ENCODE peak calls at places on chromosomes 6 and 20, in eight cellular contexts. One of them, this sample, is unnamed.

GRCh38 chr6:90216081-90216977 is 80.3 kb downstream of the BACH2 start:
- DNase-seq in AG10803: peak
- DNase-seq in choroid plexus epithelial cell: peak
- DNase-seq in CD8-positive, alpha-beta T cell: peak
- DNase-seq in endodermal cell: peak
- DNase-seq in neural crest cell: no peak
- DNase-seq in Caco-2: no peak
- DNase-seq in SK-N-SH: no peak
- DNase-seq in this sample: peak

GRCh38 chr20:59253779-59254319 is 46.6 kb upstream of the EDN3 start:
- DNase-seq in Caco-2: no peak
- DNase-seq in neural crest cell: no peak
- DNase-seq in AG10803: no peak
- DNase-seq in choroid plexus epithelial cell: no peak
- DNase-seq in endodermal cell: no peak
- DNase-seq in CD8-positive, alpha-beta T cell: peak
- DNase-seq in SK-N-SH: peak
- DNase-seq in this sample: no peak

GRCh38 chr6:95087394-95088097 is 489.8 kb upstream of the MANEA start:
- DNase-seq in SK-N-SH: peak
- DNase-seq in endodermal cell: no peak
- DNase-seq in Caco-2: no peak
- DNase-seq in choroid plexus epithelial cell: peak
- DNase-seq in CD8-positive, alpha-beta T cell: no peak
- DNase-seq in neural crest cell: no peak
- DNase-seq in AG10803: peak
- DNase-seq in this sample: no peak

GRCh38 chr6:36998723-36999466 is 6.6 kb upstream of the FGD2 start:
- DNase-seq in SK-N-SH: peak
- DNase-seq in Caco-2: no peak
- DNase-seq in choroid plexus epithelial cell: no peak
- DNase-seq in CD8-positive, alpha-beta T cell: no peak
- DNase-seq in endodermal cell: no peak
- DNase-seq in AG10803: no peak
- DNase-seq in neural crest cell: no peak
- DNase-seq in this sample: no peak

GRCh38 chr6:130296854-130297253 is 69.0 kb upstream of the TMEM200A start:
- DNase-seq in Caco-2: no peak
- DNase-seq in endodermal cell: peak
- DNase-seq in choroid plexus epithelial cell: peak
- DNase-seq in neural crest cell: no peak
- DNase-seq in AG10803: no peak
- DNase-seq in CD8-positive, alpha-beta T cell: no peak
- DNase-seq in SK-N-SH: no peak
- DNase-seq in this sample: no peak

GRCh38 chr6:39327516-39327915 is 5.0 kb upstream of the KCNK16 start:
- DNase-seq in endodermal cell: no peak
- DNase-seq in AG10803: no peak
- DNase-seq in SK-N-SH: peak
- DNase-seq in neural crest cell: no peak
- DNase-seq in Caco-2: no peak
- DNase-seq in CD8-positive, alpha-beta T cell: no peak
- DNase-seq in choroid plexus epithelial cell: no peak
- DNase-seq in this sample: no peak

GRCh38 chr6:144219056-144219685 is 66.0 kb upstream of the UTRN start:
- DNase-seq in CD8-positive, alpha-beta T cell: no peak
- DNase-seq in neural crest cell: no peak
- DNase-seq in AG10803: peak
- DNase-seq in Caco-2: no peak
- DNase-seq in choroid plexus epithelial cell: peak
- DNase-seq in SK-N-SH: peak
- DNase-seq in endodermal cell: no peak
- DNase-seq in this sample: no peak

GRCh38 chr20:17566345-17566744 is 3.5 kb upstream of the DSTN start:
- DNase-seq in choroid plexus epithelial cell: no peak
- DNase-seq in AG10803: no peak
- DNase-seq in SK-N-SH: no peak
- DNase-seq in neural crest cell: no peak
- DNase-seq in CD8-positive, alpha-beta T cell: no peak
- DNase-seq in endodermal cell: no peak
- DNase-seq in Caco-2: no peak
- DNase-seq in this sample: no peak

GRCh38 chr20:57066126-57066900 is 200.1 kb downstream of the BMP7 start:
- DNase-seq in choroid plexus epithelial cell: peak
- DNase-seq in SK-N-SH: no peak
- DNase-seq in Caco-2: peak
- DNase-seq in AG10803: peak
- DNase-seq in endodermal cell: no peak
- DNase-seq in CD8-positive, alpha-beta T cell: no peak
- DNase-seq in neural crest cell: no peak
- DNase-seq in this sample: peak

GRCh38 chr6:99341862-99342455 is 7.5 kb downstream of the FAXC start:
- DNase-seq in CD8-positive, alpha-beta T cell: no peak
- DNase-seq in neural crest cell: no peak
- DNase-seq in Caco-2: no peak
- DNase-seq in SK-N-SH: no peak
- DNase-seq in choroid plexus epithelial cell: no peak
- DNase-seq in endodermal cell: no peak
- DNase-seq in AG10803: no peak
- DNase-seq in this sample: no peak

GRCh38 chr20:34163316-34163715 is 51.3 kb upstream of the EIF2S2 start:
- DNase-seq in CD8-positive, alpha-beta T cell: no peak
- DNase-seq in choroid plexus epithelial cell: no peak
- DNase-seq in neural crest cell: no peak
- DNase-seq in endodermal cell: no peak
- DNase-seq in Caco-2: no peak
- DNase-seq in SK-N-SH: no peak
- DNase-seq in AG10803: no peak
- DNase-seq in this sample: no peak

GRCh38 chr6:40391086-40391485 is 196.1 kb downstream of the LRFN2 start:
- DNase-seq in neural crest cell: no peak
- DNase-seq in endodermal cell: peak
- DNase-seq in Caco-2: no peak
- DNase-seq in SK-N-SH: no peak
- DNase-seq in choroid plexus epithelial cell: no peak
- DNase-seq in AG10803: no peak
- DNase-seq in CD8-positive, alpha-beta T cell: no peak
- DNase-seq in this sample: no peak

GRCh38 chr6:164166515-164166914 is 752.0 kb downstream of the QKI start:
- DNase-seq in endodermal cell: no peak
- DNase-seq in neural crest cell: no peak
- DNase-seq in SK-N-SH: no peak
- DNase-seq in AG10803: no peak
- DNase-seq in Caco-2: no peak
- DNase-seq in CD8-positive, alpha-beta T cell: no peak
- DNase-seq in choroid plexus epithelial cell: no peak
- DNase-seq in this sample: no peak

GRCh38 chr20:4563534-4563933 is 158.2 kb upstream of the PRND start:
- DNase-seq in endodermal cell: peak
- DNase-seq in SK-N-SH: no peak
- DNase-seq in CD8-positive, alpha-beta T cell: no peak
- DNase-seq in Caco-2: peak
- DNase-seq in AG10803: peak
- DNase-seq in choroid plexus epithelial cell: peak
- DNase-seq in neural crest cell: peak
- DNase-seq in this sample: no peak

GRCh38 chr20:49559411-49560081 is 8.4 kb downstream of the PTGIS start:
- DNase-seq in neural crest cell: no peak
- DNase-seq in Caco-2: peak
- DNase-seq in CD8-positive, alpha-beta T cell: no peak
- DNase-seq in SK-N-SH: no peak
- DNase-seq in endodermal cell: peak
- DNase-seq in choroid plexus epithelial cell: no peak
- DNase-seq in AG10803: peak
- DNase-seq in this sample: no peak

GRCh38 chr6:15577550-15578171 is 85.2 kb downstream of the DTNBP1 start:
- DNase-seq in CD8-positive, alpha-beta T cell: no peak
- DNase-seq in endodermal cell: no peak
- DNase-seq in Caco-2: no peak
- DNase-seq in choroid plexus epithelial cell: no peak
- DNase-seq in neural crest cell: no peak
- DNase-seq in SK-N-SH: no peak
- DNase-seq in AG10803: no peak
- DNase-seq in this sample: no peak

GRCh38 chr20:3655032-3655405 is 8.2 kb downstream of the GFRA4 start:
- DNase-seq in choroid plexus epithelial cell: no peak
- DNase-seq in CD8-positive, alpha-beta T cell: no peak
- DNase-seq in endodermal cell: no peak
- DNase-seq in AG10803: no peak
- DNase-seq in SK-N-SH: no peak
- DNase-seq in Caco-2: no peak
- DNase-seq in neural crest cell: no peak
- DNase-seq in this sample: no peak

GRCh38 chr6:44487611-44488010 is 100.1 kb downstream of the CDC5L start:
- DNase-seq in endodermal cell: no peak
- DNase-seq in Caco-2: no peak
- DNase-seq in CD8-positive, alpha-beta T cell: no peak
- DNase-seq in neural crest cell: no peak
- DNase-seq in AG10803: peak
- DNase-seq in SK-N-SH: no peak
- DNase-seq in choroid plexus epithelial cell: no peak
- DNase-seq in this sample: no peak
- TF ChIP-seq CTCF in endodermal cell: no peak
- TF ChIP-seq CTCF in Caco-2: no peak
- TF ChIP-seq CTCF in CD8-positive, alpha-beta T cell: no peak
- TF ChIP-seq CTCF in neural crest cell: no peak
- TF ChIP-seq CTCF in AG10803: no peak
- TF ChIP-seq CTCF in SK-N-SH: no peak
- TF ChIP-seq CTCF in choroid plexus epithelial cell: no peak
- TF ChIP-seq CTCF in this sample: no peak

GRCh38 chr20:62040381-62040922 is 25.2 kb downstream of the TAF4 start:
- DNase-seq in Caco-2: no peak
- DNase-seq in CD8-positive, alpha-beta T cell: no peak
- DNase-seq in endodermal cell: no peak
- DNase-seq in SK-N-SH: no peak
- DNase-seq in AG10803: no peak
- DNase-seq in neural crest cell: no peak
- DNase-seq in choroid plexus epithelial cell: no peak
- DNase-seq in this sample: no peak
- TF ChIP-seq CTCF in Caco-2: no peak
- TF ChIP-seq CTCF in CD8-positive, alpha-beta T cell: no peak
- TF ChIP-seq CTCF in endodermal cell: no peak
- TF ChIP-seq CTCF in SK-N-SH: no peak
- TF ChIP-seq CTCF in AG10803: no peak
- TF ChIP-seq CTCF in neural crest cell: no peak
- TF ChIP-seq CTCF in choroid plexus epithelial cell: no peak
- TF ChIP-seq CTCF in this sample: no peak

GRCh38 chr6:150924808-150925654 is 59.5 kb downstream of the MTHFD1L start:
- DNase-seq in Caco-2: no peak
- DNase-seq in AG10803: peak
- DNase-seq in endodermal cell: no peak
- DNase-seq in CD8-positive, alpha-beta T cell: no peak
- DNase-seq in neural crest cell: no peak
- DNase-seq in SK-N-SH: no peak
- DNase-seq in choroid plexus epithelial cell: peak
- DNase-seq in this sample: no peak

GRCh38 chr6:150929403-150929802 is 63.9 kb downstream of the MTHFD1L start:
- DNase-seq in endodermal cell: no peak
- DNase-seq in CD8-positive, alpha-beta T cell: no peak
- DNase-seq in Caco-2: no peak
- DNase-seq in AG10803: peak
- DNase-seq in SK-N-SH: no peak
- DNase-seq in neural crest cell: no peak
- DNase-seq in choroid plexus epithelial cell: peak
- DNase-seq in this sample: no peak

GRCh38 chr6:150925655-150925928 is 60.1 kb downstream of the MTHFD1L start:
- DNase-seq in AG10803: peak
- DNase-seq in choroid plexus epithelial cell: peak
- DNase-seq in SK-N-SH: no peak
- DNase-seq in Caco-2: no peak
- DNase-seq in endodermal cell: no peak
- DNase-seq in CD8-positive, alpha-beta T cell: no peak
- DNase-seq in neural crest cell: no peak
- DNase-seq in this sample: no peak

GRCh38 chr6:150930816-150931215 is 65.3 kb downstream of the MTHFD1L start:
- DNase-seq in Caco-2: no peak
- DNase-seq in neural crest cell: no peak
- DNase-seq in AG10803: peak
- DNase-seq in endodermal cell: no peak
- DNase-seq in choroid plexus epithelial cell: peak
- DNase-seq in CD8-positive, alpha-beta T cell: no peak
- DNase-seq in SK-N-SH: no peak
- DNase-seq in this sample: no peak

DNA sequence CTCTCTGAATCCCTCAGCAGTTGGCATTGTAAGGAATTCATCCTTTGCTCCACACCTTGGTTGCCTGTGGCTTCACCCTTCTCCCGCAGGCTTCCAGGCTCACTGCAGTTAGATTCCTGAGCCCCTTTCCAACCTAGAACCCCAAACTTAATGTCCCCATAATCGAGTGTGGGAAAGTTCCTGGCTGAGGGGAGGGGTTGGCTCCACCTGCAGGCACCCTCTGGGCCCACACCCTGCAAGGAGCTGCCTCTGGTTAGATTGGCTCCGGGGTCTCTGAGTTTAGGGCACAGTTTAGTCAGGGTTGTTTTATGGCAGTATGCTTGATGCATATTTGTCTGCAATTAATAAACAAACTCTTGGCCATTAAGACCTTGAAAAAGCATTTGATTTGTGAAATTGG is 63.4 kb downstream of the MTHFD1L start:
- DNase-seq in CD8-positive, alpha-beta T cell: no peak
- DNase-seq in neural crest cell: no peak
- DNase-seq in choroid plexus epithelial cell: peak
- DNase-seq in Caco-2: no peak
- DNase-seq in AG10803: no peak
- DNase-seq in endodermal cell: peak
- DNase-seq in SK-N-SH: no peak
- DNase-seq in this sample: no peak
- TF ChIP-seq CTCF in CD8-positive, alpha-beta T cell: no peak
- TF ChIP-seq CTCF in neural crest cell: peak
- TF ChIP-seq CTCF in choroid plexus epithelial cell: peak
- TF ChIP-seq CTCF in Caco-2: peak
- TF ChIP-seq CTCF in AG10803: no peak
- TF ChIP-seq CTCF in endodermal cell: peak
- TF ChIP-seq CTCF in SK-N-SH: peak
- TF ChIP-seq CTCF in this sample: no peak

GRCh38 chr6:16756660-16757270 is 4.5 kb downstream of the ATXN1 start:
- DNase-seq in endodermal cell: no peak
- DNase-seq in choroid plexus epithelial cell: peak
- DNase-seq in Caco-2: no peak
- DNase-seq in neural crest cell: no peak
- DNase-seq in SK-N-SH: no peak
- DNase-seq in AG10803: peak
- DNase-seq in CD8-positive, alpha-beta T cell: no peak
- DNase-seq in this sample: no peak

GRCh38 chr6:16757332-16757731 is 3.9 kb downstream of the ATXN1 start:
- DNase-seq in CD8-positive, alpha-beta T cell: no peak
- DNase-seq in neural crest cell: no peak
- DNase-seq in Caco-2: no peak
- DNase-seq in SK-N-SH: no peak
- DNase-seq in AG10803: peak
- DNase-seq in endodermal cell: no peak
- DNase-seq in choroid plexus epithelial cell: no peak
- DNase-seq in this sample: no peak

GRCh38 chr6:16754274-16754673 is 7.0 kb downstream of the ATXN1 start:
- DNase-seq in neural crest cell: no peak
- DNase-seq in AG10803: no peak
- DNase-seq in choroid plexus epithelial cell: no peak
- DNase-seq in SK-N-SH: no peak
- DNase-seq in Caco-2: no peak
- DNase-seq in endodermal cell: no peak
- DNase-seq in CD8-positive, alpha-beta T cell: no peak
- DNase-seq in this sample: no peak

GRCh38 chr6:16754864-16755263 is 6.4 kb downstream of the ATXN1 start:
- DNase-seq in choroid plexus epithelial cell: no peak
- DNase-seq in Caco-2: peak
- DNase-seq in AG10803: no peak
- DNase-seq in CD8-positive, alpha-beta T cell: no peak
- DNase-seq in neural crest cell: no peak
- DNase-seq in endodermal cell: no peak
- DNase-seq in SK-N-SH: no peak
- DNase-seq in this sample: no peak

GRCh38 chr6:16755544-16755943 is 5.7 kb downstream of the ATXN1 start:
- DNase-seq in AG10803: no peak
- DNase-seq in endodermal cell: no peak
- DNase-seq in neural crest cell: no peak
- DNase-seq in SK-N-SH: no peak
- DNase-seq in Caco-2: no peak
- DNase-seq in choroid plexus epithelial cell: no peak
- DNase-seq in CD8-positive, alpha-beta T cell: no peak
- DNase-seq in this sample: no peak
- TF ChIP-seq CTCF in AG10803: no peak
- TF ChIP-seq CTCF in endodermal cell: no peak
- TF ChIP-seq CTCF in neural crest cell: no peak
- TF ChIP-seq CTCF in SK-N-SH: no peak
- TF ChIP-seq CTCF in Caco-2: no peak
- TF ChIP-seq CTCF in choroid plexus epithelial cell: no peak
- TF ChIP-seq CTCF in CD8-positive, alpha-beta T cell: no peak
- TF ChIP-seq CTCF in this sample: no peak

This sample was measured in CD14-positive monocyte.